ENCODE peak calls at places on chromosomes 12 and 14, in five cellular contexts. R is DMS79, U is EL, Y is NT2/D1, E is HTR-8/SVneo. V is an unnamed sample.

GRCh38 chr12:11555743-11556625 is 93.5 kb upstream of the ETV6 start:
- DNase-seq in R (peak; percentile 17), U (no peak), Y (no peak), E (no peak), V (no peak)

GRCh38 chr12:4909397-4909733 is 340 bp upstream of the KCNA1 start:
- DNase-seq in R (no peak), U (no peak), Y (peak; percentile 27), E (no peak), V (no peak)

GRCh38 chr14:51395361-51395849 is 155.4 kb downstream of the TMX1 start:
- DNase-seq in R (peak; percentile 95), U (peak; percentile 98), Y (no peak), E (peak; percentile 65), V (peak; percentile 50)

GRCh38 chr12:52229836-52230343 is 3.2 kb upstream of the KRT7 start:
- DNase-seq in R (no peak), U (no peak), Y (no peak), E (no peak), V (no peak)

GRCh38 chr12:56087220-56087619 is 7.3 kb downstream of the ERBB3 start:
- DNase-seq in R (no peak), U (no peak), Y (no peak), E (no peak), V (no peak)

GRCh38 chr12:95322335-95322734 is 104.7 kb downstream of the VEZT start:
- DNase-seq in R (no peak), U (peak; percentile 84), Y (no peak), E (no peak), V (no peak)

GRCh38 chr12:6507102-6507998 is 13.4 kb downstream of the NCAPD2 start:
- DNase-seq in R (no peak), U (no peak), Y (no peak), E (no peak), V (no peak)

GRCh38 chr12:32761716-32762115 is 6.0 kb upstream of the YARS2 start:
- DNase-seq in R (no peak), U (no peak), Y (no peak), E (no peak), V (no peak)

GRCh38 chr12:22481557-22482104 is 62.7 kb downstream of the C2CD5 start:
- DNase-seq in R (peak; percentile 44), U (no peak), Y (no peak), E (no peak), V (no peak)

GRCh38 chr12:2453076-2453806 is 341.5 kb upstream of the FKBP4 start:
- DNase-seq in R (no peak), U (no peak), Y (no peak), E (no peak), V (no peak)

GRCh38 chr12:14769837-14770494 is 33.3 kb downstream of the WBP11 start:
- DNase-seq in R (peak; percentile 87), U (peak; percentile 78), Y (peak; percentile 96), E (no peak), V (peak; percentile 93)

GRCh38 chr12:27970981-27971489 is 1.5 kb downstream of the PTHLH start:
- DNase-seq in R (no peak), U (no peak), Y (peak; percentile 52), E (no peak), V (peak; percentile 31)

GRCh38 chr12:76318773-76319594 is 29.2 kb downstream of the BBS10 start:
- DNase-seq in R (no peak), U (peak; percentile 31), Y (no peak), E (no peak), V (peak; percentile 78)

GRCh38 chr12:88501976-88502938 is 78.0 kb downstream of the KITLG start:
- DNase-seq in R (no peak), U (no peak), Y (no peak), E (no peak), V (peak; percentile 52)

GRCh38 chr12:52925717-52926595 is 21.1 kb upstream of the KRT8 start:
- DNase-seq in R (peak; percentile 46), U (no peak), Y (no peak), E (no peak), V (peak; percentile 90)

GRCh38 chr12:71447691-71448660 is 8.4 kb downstream of the LGR5 start:
- DNase-seq in R (no peak), U (no peak), Y (no peak), E (no peak), V (peak; percentile 8)

GRCh38 chr14:30303350-30303749 is 255.6 kb upstream of the G2E3 start:
- DNase-seq in R (no peak), U (no peak), Y (no peak), E (no peak), V (no peak)

GRCh38 chr12:1471224-1471623 is 123.2 kb downstream of the FBXL14 start:
- DNase-seq in R (no peak), U (no peak), Y (no peak), E (no peak), V (no peak)

GRCh38 chr14:23284654-23285529 is 1.0 kb downstream of the HOMEZ start:
- DNase-seq in R (no peak), U (peak; percentile 27), Y (no peak), E (no peak), V (no peak)

GRCh38 chr14:34733245-34733644 is 18.9 kb upstream of the CFL2 start:
- DNase-seq in R (no peak), U (peak; percentile 64), Y (no peak), E (no peak), V (peak; percentile 87)

GRCh38 chr14:51474854-51475253 is 176.9 kb upstream of the FRMD6 start:
- DNase-seq in R (no peak), U (no peak), Y (no peak), E (no peak), V (no peak)

GRCh38 chr12:6294156-6294532 is 16.3 kb upstream of the PLEKHG6 start:
- DNase-seq in R (no peak), U (no peak), Y (no peak), E (no peak), V (no peak)

GRCh38 chr12:22312336-22312735 is 22.2 kb downstream of the ST8SIA1 start:
- DNase-seq in R (no peak), U (no peak), Y (no peak), E (no peak), V (peak; percentile 61)

GRCh38 chr12:24950231-24950834 is 1.4 kb upstream of the BCAT1 start:
- DNase-seq in R (no peak), U (no peak), Y (no peak), E (no peak), V (no peak)

GRCh38 chr12:108576660-108577234 is 14.4 kb downstream of the ISCU start:
- DNase-seq in R (no peak), U (no peak), Y (no peak), E (no peak), V (peak; percentile 58)

GRCh38 chr14:70907996-70908917 is 998 bp downstream of the PCNX1 start:
- DNase-seq in R (no peak), U (peak; percentile 64), Y (peak; percentile 55), E (peak; percentile 68), V (peak; percentile 63)

V was measured in kidney tubule cell.